ENCODE peak calls at places on chromosome 1, in seven cellular contexts. F is MM.1S, X is A673, Y is right lobe of liver, W is GM23338, B is PC-9, I is lower lobe of right lung. Q is an unnamed sample. For H3K4me1 and H3K36me3, the result is how much of the 10 kb centered on the place peaks cover.

GRCh38 chr1:183022202-183023145 is 746 bp upstream of the LAMC1 start:
- DNase-seq in F (peak), B (peak), X (peak), W (peak), I (peak), Y (peak), Q (peak)

GRCh38 chr1:116314305-116314919 is 58.6 kb upstream of the ATP1A1 start:
- DNase-seq in W (no peak), F (no peak), Y (peak), B (no peak), X (peak), I (no peak), Q (no peak)

GRCh38 chr1:24870551-24871195 is 59.4 kb downstream of the RUNX3 start:
- DNase-seq in I (no peak), W (no peak), X (no peak), B (no peak), Y (no peak), F (no peak), Q (no peak)

GRCh38 chr1:228646717-228647522 is 88.4 kb upstream of the RHOU start:
- DNase-seq in W (peak), X (peak), I (peak), F (peak), B (peak), Y (no peak), Q (peak)

GRCh38 chr1:8239039-8239305 is 78.9 kb upstream of the SLC45A1 start:
- DNase-seq in Y (peak), X (peak), W (peak), F (no peak), B (peak), I (peak), Q (peak)

GRCh38 chr1:227560814-227561213 is 2.5 kb upstream of the ZNF678 start:
- DNase-seq in X (no peak), B (no peak), Y (no peak), W (no peak), I (no peak), F (no peak), Q (peak)

GRCh38 chr1:11473635-11474034 is 5.3 kb upstream of the DISP3 start:
- DNase-seq in X (peak), W (peak), I (no peak), Y (no peak), F (peak), B (peak), Q (peak)

GRCh38 chr1:209490013-209490412 is 93.5 kb upstream of the CAMK1G start:
- DNase-seq in W (peak), I (no peak), Y (no peak), X (peak), F (no peak), B (no peak), Q (no peak)

GRCh38 chr1:6960291-6960758 is 175.1 kb downstream of the CAMTA1 start:
- DNase-seq in I (no peak), F (no peak), X (no peak), B (peak), W (no peak), Y (peak), Q (no peak)

GRCh38 chr1:188055921-188056505 is 1227.3 kb downstream of the PLA2G4A start:
- DNase-seq in X (no peak), Y (no peak), F (no peak), W (no peak), B (no peak), I (no peak), Q (no peak)

GRCh38 chr1:165903672-165904071 is 76.3 kb downstream of the UCK2 start:
- DNase-seq in F (no peak), W (no peak), B (peak), X (peak), I (no peak), Y (no peak), Q (no peak)

GRCh38 chr1:7679873-7680790 is 91.0 kb upstream of the VAMP3 start:
- DNase-seq in B (no peak), Y (no peak), F (no peak), I (peak), W (peak), X (peak), Q (peak)

GRCh38 chr1:10692401-10693021 is 103.9 kb downstream of the CASZ1 start:
- DNase-seq in X (no peak), Y (no peak), W (no peak), B (peak), F (peak), I (peak), Q (peak)

GRCh38 chr1:27643626-27644368 is 8.8 kb upstream of the FGR start:
- DNase-seq in B (peak), X (peak), Y (no peak), I (peak), F (peak), W (peak), Q (peak)

GRCh38 chr1:30668546-30669327 is 54.6 kb downstream of the MATN1 start:
- DNase-seq in X (no peak), I (peak), F (no peak), B (no peak), Y (peak), W (no peak), Q (no peak)

GRCh38 chr1:8477983-8478362 is 160.1 kb downstream of the SLC45A1 start:
- DNase-seq in X (no peak), Y (no peak), F (no peak), B (no peak), W (no peak), I (no peak), Q (no peak)

GRCh38 chr1:216178266-216178665 is 245.0 kb downstream of the USH2A start:
- DNase-seq in W (no peak), B (no peak), F (no peak), Y (no peak), X (no peak), I (no peak), Q (no peak)

GRCh38 chr1:186605762-186606350 is 74.4 kb downstream of the PTGS2 start:
- DNase-seq in I (peak), F (peak), W (peak), X (peak), B (peak), Y (no peak), Q (peak)

GRCh38 chr1:217180443-217180842 is 450.4 kb downstream of the GPATCH2 start:
- DNase-seq in X (no peak), F (no peak), B (no peak), Y (no peak), I (no peak), W (no peak), Q (no peak)

GRCh38 chr1:231395051-231395995 is 26.8 kb downstream of the EGLN1 start:
- DNase-seq in X (peak), Y (no peak), W (no peak), F (no peak), I (no peak), B (peak), Q (no peak)

GRCh38 chr1:3768811-3769390 is 3.6 kb upstream of the SMIM1 start:
- DNase-seq in X (no peak), B (no peak), W (no peak), F (no peak), Y (no peak), I (no peak), Q (no peak)

GRCh38 chr1:19190468-19190867 is 19.6 kb downstream of the UBR4 start:
- DNase-seq in I (no peak), F (no peak), W (no peak), B (no peak), Y (no peak), X (no peak), Q (no peak)

GRCh38 chr1:36400514-36400824 is 2.8 kb upstream of the LSM10 start:
- DNase-seq in W (no peak), X (no peak), F (peak), Y (no peak), B (no peak), I (no peak), Q (no peak)

GRCh38 chr1:172383541-172383940 is 36.9 kb upstream of the C1orf105 start:
- DNase-seq in W (peak), X (peak), F (no peak), B (no peak), I (no peak), Y (no peak), Q (no peak)

GRCh38 chr1:7574121-7575040 is 196.7 kb upstream of the VAMP3 start:
- DNase-seq in I (peak), W (no peak), Y (peak), X (no peak), B (no peak), F (no peak), Q (peak)

GRCh38 chr1:220817907-220818306 is 31.2 kb downstream of the MTARC1 start:
- DNase-seq in F (no peak), Y (no peak), W (no peak), B (no peak), X (no peak), I (no peak), Q (no peak)

GRCh38 chr1:160406131-160406968 is 6.0 kb downstream of the VANGL2 start:
- DNase-seq in B (no peak), F (peak), W (no peak), X (no peak), Y (no peak), I (no peak), Q (no peak)

GRCh38 chr1:224707849-224708725 is 92.0 kb downstream of the CNIH3 start:
- DNase-seq in F (no peak), X (peak), Y (no peak), I (peak), W (no peak), B (no peak), Q (no peak)

GRCh38 chr1:226406401-226406881 is 1.5 kb downstream of the PARP1 start:
- DNase-seq in X (no peak), W (no peak), I (no peak), Y (no peak), F (peak), B (peak), Q (no peak)

GRCh38 chr1:67716800-67717199 is 31.8 kb downstream of the GADD45A start:
- DNase-seq in W (no peak), X (peak), F (no peak), Y (no peak), B (no peak), I (no peak), Q (no peak)

GRCh38 chr1:93056214-93056613 is 22.9 kb upstream of the MTF2 start:
- DNase-seq in Y (no peak), F (peak), W (peak), I (no peak), X (peak), B (no peak), Q (peak)

GRCh38 chr1:230915079-230915478 is 46.8 kb upstream of the C1orf198 start:
- DNase-seq in X (no peak), F (no peak), Y (no peak), W (no peak), B (no peak), I (no peak), Q (no peak)

GRCh38 chr1:226574591-226575435 is 26.2 kb downstream of the STUM start:
- DNase-seq in F (no peak), Y (no peak), X (no peak), W (no peak), B (no peak), I (no peak), Q (no peak)

GRCh38 chr1:243287128-243287470 is 31.3 kb downstream of the SDCCAG8 start:
- DNase-seq in F (no peak), Y (no peak), B (no peak), X (no peak), I (no peak), W (no peak), Q (no peak)

GRCh38 chr1:14183312-14183711 is 415.2 kb upstream of the KAZN start:
- DNase-seq in Y (no peak), F (no peak), X (peak), I (no peak), W (peak), B (no peak), Q (no peak)

GRCh38 chr1:14182801-14183200 is 415.7 kb upstream of the KAZN start:
- DNase-seq in I (no peak), X (peak), B (no peak), F (peak), Y (no peak), W (no peak), Q (no peak)

GRCh38 chr1:14184346-14184963 is 414.0 kb upstream of the KAZN start:
- DNase-seq in W (no peak), B (no peak), F (no peak), Y (no peak), I (no peak), X (peak), Q (no peak)

DNA sequence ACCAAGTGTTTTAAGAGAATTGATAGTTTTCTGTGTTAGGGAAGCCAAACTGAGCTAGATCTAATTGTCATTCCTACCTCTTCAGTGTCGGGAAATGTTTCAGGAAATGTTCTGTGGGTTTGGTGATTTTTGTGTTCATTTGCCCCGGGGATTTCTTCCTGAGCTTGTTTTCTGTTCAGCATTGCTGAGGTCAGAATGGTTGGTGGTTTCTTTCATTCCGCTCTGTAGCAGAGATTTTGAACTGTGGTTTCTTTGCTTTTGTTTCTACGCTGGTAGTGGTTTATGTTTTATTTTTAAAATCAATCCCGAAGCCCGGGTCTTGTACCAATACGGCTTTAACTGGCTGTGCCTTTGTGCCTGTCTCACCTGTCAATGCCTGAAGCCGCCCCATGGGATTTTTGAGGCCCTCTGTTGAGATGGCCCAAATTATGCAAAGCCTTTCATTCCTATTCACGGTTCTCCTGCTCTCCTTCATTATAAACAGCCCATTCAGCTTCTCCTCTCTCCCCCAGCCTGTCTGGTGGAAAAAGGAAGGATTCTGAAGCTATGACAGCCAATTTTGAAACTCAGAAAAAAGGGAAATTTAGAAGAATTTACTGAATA is 417.2 kb upstream of the KAZN start:
- DNase-seq in W (peak), F (peak), X (no peak), I (no peak), Y (no peak), B (no peak), Q (no peak)
- TF ChIP-seq CTCF in W (no peak), F (no peak), X (no peak), I (no peak), Y (no peak), B (no peak), Q (no peak)

GRCh38 chr1:50416553-50417453 is 6.4 kb downstream of the DMRTA2 start:
- DNase-seq in X (no peak), Y (no peak), I (no peak), W (peak), F (no peak), B (no peak), Q (no peak)
- H3K4me1 ChIP-seq in X (under half), Y (under half), I (under half), W (under half), F (under half), B (under half), Q (under half)

DNA sequence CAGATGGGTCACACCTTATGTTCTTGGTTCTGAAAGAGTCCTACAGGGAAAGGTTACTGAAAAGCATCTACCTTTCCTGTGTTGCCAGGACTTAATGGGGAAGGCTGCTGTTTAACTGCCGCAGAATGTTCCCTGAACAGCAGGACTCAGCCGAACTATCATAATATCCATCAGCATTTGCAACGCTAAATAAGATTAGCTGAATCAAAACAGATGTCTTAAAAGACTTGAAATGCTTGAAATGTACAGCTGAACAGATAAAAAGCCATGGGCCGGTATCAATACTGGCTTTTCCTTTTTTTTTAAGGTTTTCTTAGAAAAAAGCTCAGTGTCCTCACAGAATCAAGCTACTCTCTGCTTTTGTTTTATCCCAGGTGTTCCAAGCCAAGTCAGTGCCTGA is 19.7 kb upstream of the ATP13A2 start:
- DNase-seq in Y (no peak), X (peak), F (no peak), W (no peak), I (no peak), B (no peak), Q (no peak)
- H3K36me3 ChIP-seq in Y (half or more), X (under half), F (under half), W (under half), I (half or more), B (under half), Q (under half)

GRCh38 chr1:221892301-221892830 is 150.5 kb upstream of the DUSP10 start:
- DNase-seq in I (no peak), Y (no peak), B (no peak), W (no peak), X (no peak), F (no peak), Q (no peak)
- TF ChIP-seq CTCF in I (no peak), Y (no peak), B (no peak), W (no peak), X (no peak), F (no peak), Q (no peak)

GRCh38 chr1:113871597-113872113 is at the start of gene PTPN22:
- DNase-seq in I (peak), W (no peak), Y (peak), X (no peak), B (peak), F (peak), Q (peak)

GRCh38 chr1:113868387-113869083 is 3.0 kb downstream of the PTPN22 start:
- DNase-seq in W (no peak), Y (no peak), B (no peak), X (no peak), F (no peak), I (no peak), Q (no peak)

GRCh38 chr1:113872219-113872934 is 865 bp upstream of the PTPN22 start:
- DNase-seq in I (no peak), B (no peak), F (peak), X (no peak), W (no peak), Y (no peak), Q (no peak)

GRCh38 chr1:113874017-113874879 is 2.7 kb upstream of the PTPN22 start:
- DNase-seq in I (no peak), X (no peak), B (no peak), F (no peak), Y (no peak), W (peak), Q (peak)

GRCh38 chr1:113870778-113871177 is 734 bp downstream of the PTPN22 start:
- DNase-seq in X (no peak), W (no peak), B (no peak), Y (no peak), F (no peak), I (no peak), Q (no peak)
- H3K4me1 ChIP-seq in X (under half), W (under half), B (under half), Y (under half), F (under half), I (under half), Q (under half)

GRCh38 chr1:204438628-204439027 is 27.0 kb upstream of the PPP1R15B start:
- DNase-seq in Y (no peak), W (no peak), B (peak), I (no peak), F (no peak), X (no peak), Q (no peak)

GRCh38 chr1:204437796-204438570 is 26.4 kb upstream of the PPP1R15B start:
- DNase-seq in W (no peak), F (no peak), B (no peak), I (no peak), X (no peak), Y (no peak), Q (no peak)

GRCh38 chr1:204442376-204443259 is 31.0 kb upstream of the PPP1R15B start:
- DNase-seq in B (no peak), W (no peak), I (no peak), X (no peak), F (no peak), Y (no peak), Q (no peak)

GRCh38 chr1:204441558-204441957 is 29.9 kb upstream of the PPP1R15B start:
- DNase-seq in I (no peak), B (no peak), Y (no peak), F (no peak), X (no peak), W (no peak), Q (no peak)

GRCh38 chr1:204439976-204440375 is 28.4 kb upstream of the PPP1R15B start:
- DNase-seq in W (no peak), X (no peak), F (no peak), B (no peak), Y (no peak), I (no peak), Q (no peak)
- H3K36me3 ChIP-seq in W (under half), X (under half), F (under half), B (half or more), Y (under half), I (half or more), Q (under half)

GRCh38 chr1:44239337-44239960 is 26.2 kb downstream of the DMAP1 start:
- DNase-seq in B (no peak), I (peak), X (peak), F (no peak), Y (no peak), W (peak), Q (no peak)

GRCh38 chr1:44236873-44237272 is 23.6 kb downstream of the DMAP1 start:
- DNase-seq in X (no peak), F (no peak), W (no peak), B (no peak), Y (no peak), I (peak), Q (no peak)

GRCh38 chr1:44238651-44239050 is 25.4 kb downstream of the DMAP1 start:
- DNase-seq in I (no peak), F (no peak), Y (no peak), W (no peak), X (no peak), B (no peak), Q (no peak)

GRCh38 chr1:44239961-44240371 is 26.7 kb downstream of the DMAP1 start:
- DNase-seq in Y (no peak), F (no peak), X (no peak), W (no peak), I (peak), B (no peak), Q (no peak)

GRCh38 chr1:44237721-44238457 is 24.6 kb downstream of the DMAP1 start:
- DNase-seq in W (peak), Y (no peak), I (peak), X (peak), F (no peak), B (no peak), Q (peak)
- TF ChIP-seq CTCF in W (peak), Y (peak), I (peak), X (peak), F (no peak), B (no peak), Q (peak)

DNA sequence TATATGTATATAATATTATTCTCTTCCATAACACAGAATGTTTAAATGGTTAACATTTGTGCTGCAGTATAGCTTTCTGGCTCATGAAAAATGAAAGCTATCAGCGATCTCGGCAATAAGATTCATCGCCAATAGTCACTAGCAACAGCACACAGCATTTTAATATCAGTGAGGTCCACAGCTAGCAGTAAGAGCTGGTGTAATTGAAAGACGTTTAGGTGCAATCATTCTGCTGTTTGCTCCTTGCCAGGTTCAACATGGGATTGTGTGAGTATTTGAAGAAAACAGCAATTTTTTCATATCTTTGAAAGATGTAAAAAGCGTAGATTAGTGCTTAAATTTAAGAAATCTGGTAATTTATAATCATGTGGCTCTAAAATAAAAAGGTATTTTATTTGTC is 20.1 kb downstream of the PRKACB start:
- DNase-seq in W (no peak), Y (no peak), F (no peak), X (no peak), B (no peak), I (no peak), Q (no peak)
- H3K4me1 ChIP-seq in W (under half), Y (under half), F (under half), X (under half), B (under half), I (under half), Q (under half)